ENCODE peak calls at places on chromosomes 5 and 9, in four cellular contexts. H is naive B cell, D is pancreas, Q is NCI-H1105. M is an unnamed sample.

GRCh38 chr9:108543251-108543768 is 312.5 kb downstream of the ACTL7B start:
- DNase-seq in H (no peak), D (no peak), Q (no peak), M (peak)

GRCh38 chr5:172455511-172456061 is 1.3 kb upstream of the SH3PXD2B start:
- DNase-seq in Q (no peak), H (no peak), D (no peak), M (peak)

GRCh38 chr9:109319631-109320233 is 1.1 kb downstream of the EPB41L4B start:
- DNase-seq in H (no peak), D (peak), Q (no peak), M (no peak)

GRCh38 chr9:91433180-91433579 is 9.5 kb upstream of the NFIL3 start:
- DNase-seq in Q (no peak), H (no peak), D (no peak), M (peak)

GRCh38 chr9:72983056-72983455 is 30.2 kb upstream of the ALDH1A1 start:
- DNase-seq in D (no peak), H (no peak), Q (no peak), M (no peak)

GRCh38 chr5:1316941-1317340 is 22.1 kb upstream of the TERT start:
- DNase-seq in H (no peak), Q (no peak), D (no peak), M (no peak)

GRCh38 chr5:7250004-7250403 is 145.9 kb upstream of the ADCY2 start:
- DNase-seq in D (no peak), Q (no peak), H (no peak), M (no peak)

GRCh38 chr5:139385061-139385889 is 2.2 kb upstream of the SLC23A1 start:
- DNase-seq in D (no peak), H (no peak), Q (no peak), M (no peak)

GRCh38 chr5:67094476-67095300 is 101.9 kb downstream of the CD180 start:
- DNase-seq in H (no peak), D (no peak), Q (no peak), M (peak)

GRCh38 chr5:149853019-149853648 is 91.5 kb downstream of the PDE6A start:
- DNase-seq in D (peak), H (peak), Q (no peak), M (peak)

GRCh38 chr9:133658442-133659431 is 22.6 kb downstream of the DBH start:
- DNase-seq in D (peak), H (no peak), Q (no peak), M (no peak)

GRCh38 chr9:104795082-104795481 is 31.2 kb downstream of the NIPSNAP3B start:
- DNase-seq in H (no peak), Q (no peak), D (no peak), M (peak)

GRCh38 chr5:98844865-98845264 is 71.4 kb downstream of the RGMB start:
- DNase-seq in Q (no peak), H (no peak), D (no peak), M (no peak)

GRCh38 chr5:135073771-135074345 is 39.8 kb upstream of the PITX1 start:
- DNase-seq in D (no peak), Q (no peak), H (no peak), M (peak)

GRCh38 chr5:99104538-99105132 is 175.8 kb upstream of the CHD1 start:
- DNase-seq in H (no peak), D (no peak), Q (peak), M (peak)

GRCh38 chr5:133828727-133829126 is 139.7 kb downstream of the C5orf15 start:
- DNase-seq in Q (no peak), H (no peak), D (no peak), M (no peak)

GRCh38 chr5:9269024-9269423 is 276.9 kb downstream of the SEMA5A start:
- DNase-seq in H (no peak), Q (no peak), D (no peak), M (peak)

GRCh38 chr9:35869621-35870216 is 482 bp downstream of the OR13J1 start:
- DNase-seq in Q (no peak), D (no peak), H (no peak), M (no peak)

GRCh38 chr9:19788152-19788551 is 685 bp downstream of the SLC24A2 start:
- DNase-seq in D (no peak), Q (peak), H (no peak), M (no peak)

GRCh38 chr5:17428176-17428800 is 69.7 kb upstream of the TAF11L2 start:
- DNase-seq in D (no peak), H (no peak), Q (no peak), M (no peak)

GRCh38 chr5:172446336-172447051 is 7.8 kb downstream of the SH3PXD2B start:
- DNase-seq in H (no peak), D (no peak), Q (no peak), M (no peak)

GRCh38 chr9:73736266-73736665 is 584.6 kb downstream of the ANXA1 start:
- DNase-seq in Q (no peak), H (no peak), D (no peak), M (no peak)

GRCh38 chr5:172799416-172799815 is 28.4 kb upstream of the DUSP1 start:
- DNase-seq in Q (no peak), D (no peak), H (no peak), M (no peak)

GRCh38 chr5:74953601-74953960 is 87.4 kb upstream of the FAM169A start:
- DNase-seq in H (no peak), D (no peak), Q (no peak), M (no peak)

GRCh38 chr5:76256116-76256889 is 146.8 kb upstream of the IQGAP2 start:
- DNase-seq in D (no peak), Q (peak), H (peak), M (peak)

GRCh38 chr9:437066-438015 is 222.7 kb downstream of the DOCK8 start:
- DNase-seq in Q (no peak), H (no peak), D (no peak), M (peak)

GRCh38 chr5:88785396-88786216 is 97.4 kb downstream of the MEF2C start:
- DNase-seq in H (no peak), D (no peak), Q (peak), M (peak)

GRCh38 chr5:640461-641330 is 28.6 kb downstream of the CEP72 start:
- DNase-seq in D (no peak), H (no peak), Q (no peak), M (no peak)

GRCh38 chr5:591746-592145 is 20.4 kb upstream of the CEP72 start:
- DNase-seq in H (no peak), D (no peak), Q (peak), M (no peak)

GRCh38 chr9:128205296-128205944 is 2.2 kb downstream of the DNM1 start:
- DNase-seq in H (no peak), D (no peak), Q (no peak), M (no peak)

GRCh38 chr5:88683506-88684135 is 199.4 kb downstream of the MEF2C start:
- DNase-seq in D (no peak), H (no peak), Q (peak), M (no peak)

GRCh38 chr5:144121577-144121976 is 48.9 kb downstream of the YIPF5 start:
- DNase-seq in D (no peak), Q (no peak), H (no peak), M (peak)

M was measured in HCEC 1CT.